ENCODE peak calls at places on chromosomes 3 and 15, in ten cellular contexts. One of them, this sample, is unnamed.

GRCh38 chr3:113136071-113136470 is 75.3 kb upstream of the BOC start:
- DNase-seq in naive thymus-derived CD4-positive, alpha-beta T cell: peak; percentile 5
- DNase-seq in right atrium auricular region: no peak
- DNase-seq in suprapubic skin: no peak
- DNase-seq in CD8-positive, alpha-beta memory T cell: no peak
- DNase-seq in psoas muscle: no peak
- DNase-seq in heart right ventricle: no peak
- DNase-seq in HCT116: peak; percentile 16
- DNase-seq in MM.1S: peak; percentile 33
- DNase-seq in lung: no peak
- DNase-seq in this sample: peak; percentile 56

GRCh38 chr3:64150527-64151238 is 74.6 kb downstream of the PRICKLE2 start:
- DNase-seq in lung: peak; percentile 68
- DNase-seq in heart right ventricle: peak; percentile 65
- DNase-seq in suprapubic skin: no peak
- DNase-seq in naive thymus-derived CD4-positive, alpha-beta T cell: no peak
- DNase-seq in CD8-positive, alpha-beta memory T cell: no peak
- DNase-seq in right atrium auricular region: no peak
- DNase-seq in HCT116: no peak
- DNase-seq in psoas muscle: peak; percentile 17
- DNase-seq in MM.1S: no peak
- DNase-seq in this sample: peak; percentile 51

GRCh38 chr3:47362704-47363103 is 18.1 kb upstream of the PTPN23 start:
- DNase-seq in CD8-positive, alpha-beta memory T cell: no peak
- DNase-seq in heart right ventricle: no peak
- DNase-seq in MM.1S: no peak
- DNase-seq in suprapubic skin: no peak
- DNase-seq in psoas muscle: no peak
- DNase-seq in lung: no peak
- DNase-seq in HCT116: no peak
- DNase-seq in right atrium auricular region: no peak
- DNase-seq in naive thymus-derived CD4-positive, alpha-beta T cell: peak; percentile 13
- DNase-seq in this sample: no peak

GRCh38 chr3:4228295-4228694 is 74.9 kb upstream of the SETMAR start:
- DNase-seq in suprapubic skin: no peak
- DNase-seq in lung: no peak
- DNase-seq in heart right ventricle: no peak
- DNase-seq in MM.1S: no peak
- DNase-seq in right atrium auricular region: no peak
- DNase-seq in naive thymus-derived CD4-positive, alpha-beta T cell: no peak
- DNase-seq in CD8-positive, alpha-beta memory T cell: no peak
- DNase-seq in psoas muscle: no peak
- DNase-seq in HCT116: no peak
- DNase-seq in this sample: no peak

GRCh38 chr3:98110191-98110908 is 20.2 kb upstream of the OR5H1 start:
- DNase-seq in MM.1S: no peak
- DNase-seq in heart right ventricle: no peak
- DNase-seq in CD8-positive, alpha-beta memory T cell: no peak
- DNase-seq in suprapubic skin: no peak
- DNase-seq in psoas muscle: no peak
- DNase-seq in naive thymus-derived CD4-positive, alpha-beta T cell: no peak
- DNase-seq in right atrium auricular region: no peak
- DNase-seq in HCT116: no peak
- DNase-seq in lung: no peak
- DNase-seq in this sample: peak; percentile 75

GRCh38 chr15:57510647-57511046 is 81.1 kb upstream of the MYZAP start:
- DNase-seq in right atrium auricular region: peak; percentile 80
- DNase-seq in CD8-positive, alpha-beta memory T cell: no peak
- DNase-seq in heart right ventricle: peak; percentile 48
- DNase-seq in lung: no peak
- DNase-seq in psoas muscle: no peak
- DNase-seq in suprapubic skin: no peak
- DNase-seq in naive thymus-derived CD4-positive, alpha-beta T cell: no peak
- DNase-seq in MM.1S: no peak
- DNase-seq in HCT116: no peak
- DNase-seq in this sample: no peak

GRCh38 chr15:66997212-66997611 is 68.2 kb upstream of the SMAD3 start:
- DNase-seq in CD8-positive, alpha-beta memory T cell: no peak
- DNase-seq in MM.1S: no peak
- DNase-seq in psoas muscle: no peak
- DNase-seq in right atrium auricular region: no peak
- DNase-seq in heart right ventricle: no peak
- DNase-seq in suprapubic skin: no peak
- DNase-seq in lung: no peak
- DNase-seq in naive thymus-derived CD4-positive, alpha-beta T cell: no peak
- DNase-seq in HCT116: no peak
- DNase-seq in this sample: no peak

GRCh38 chr3:104763007-104763406 is 603.7 kb upstream of the ALCAM start:
- DNase-seq in HCT116: no peak
- DNase-seq in right atrium auricular region: no peak
- DNase-seq in CD8-positive, alpha-beta memory T cell: no peak
- DNase-seq in naive thymus-derived CD4-positive, alpha-beta T cell: no peak
- DNase-seq in heart right ventricle: no peak
- DNase-seq in suprapubic skin: no peak
- DNase-seq in MM.1S: no peak
- DNase-seq in lung: no peak
- DNase-seq in psoas muscle: no peak
- DNase-seq in this sample: peak; percentile 7

GRCh38 chr3:20056727-20057611 is 16.7 kb downstream of the KAT2B start:
- DNase-seq in lung: no peak
- DNase-seq in psoas muscle: no peak
- DNase-seq in MM.1S: no peak
- DNase-seq in heart right ventricle: no peak
- DNase-seq in HCT116: no peak
- DNase-seq in suprapubic skin: no peak
- DNase-seq in CD8-positive, alpha-beta memory T cell: no peak
- DNase-seq in naive thymus-derived CD4-positive, alpha-beta T cell: no peak
- DNase-seq in right atrium auricular region: no peak
- DNase-seq in this sample: no peak

GRCh38 chr3:175526191-175526590 is 667.1 kb downstream of the NAALADL2 start:
- DNase-seq in psoas muscle: no peak
- DNase-seq in HCT116: no peak
- DNase-seq in CD8-positive, alpha-beta memory T cell: no peak
- DNase-seq in MM.1S: no peak
- DNase-seq in lung: no peak
- DNase-seq in right atrium auricular region: no peak
- DNase-seq in naive thymus-derived CD4-positive, alpha-beta T cell: no peak
- DNase-seq in heart right ventricle: no peak
- DNase-seq in suprapubic skin: no peak
- DNase-seq in this sample: peak; percentile 43

GRCh38 chr3:21752749-21753347 is 1.8 kb upstream of the ZNF385D start:
- DNase-seq in HCT116: no peak
- DNase-seq in psoas muscle: no peak
- DNase-seq in MM.1S: peak; percentile 28
- DNase-seq in lung: no peak
- DNase-seq in right atrium auricular region: no peak
- DNase-seq in heart right ventricle: no peak
- DNase-seq in naive thymus-derived CD4-positive, alpha-beta T cell: no peak
- DNase-seq in CD8-positive, alpha-beta memory T cell: no peak
- DNase-seq in suprapubic skin: no peak
- DNase-seq in this sample: peak; percentile 61

GRCh38 chr3:52126036-52126435 is 28.2 kb downstream of the POC1A start:
- DNase-seq in naive thymus-derived CD4-positive, alpha-beta T cell: no peak
- DNase-seq in psoas muscle: peak; percentile 7
- DNase-seq in heart right ventricle: no peak
- DNase-seq in MM.1S: no peak
- DNase-seq in lung: no peak
- DNase-seq in suprapubic skin: no peak
- DNase-seq in CD8-positive, alpha-beta memory T cell: no peak
- DNase-seq in HCT116: no peak
- DNase-seq in right atrium auricular region: no peak
- DNase-seq in this sample: no peak

GRCh38 chr3:45665101-45665572 is 24.1 kb upstream of the SACM1L start:
- DNase-seq in heart right ventricle: no peak
- DNase-seq in CD8-positive, alpha-beta memory T cell: peak; percentile 29
- DNase-seq in psoas muscle: no peak
- DNase-seq in suprapubic skin: no peak
- DNase-seq in right atrium auricular region: no peak
- DNase-seq in naive thymus-derived CD4-positive, alpha-beta T cell: peak; percentile 74
- DNase-seq in HCT116: peak; percentile 68
- DNase-seq in MM.1S: peak; percentile 39
- DNase-seq in lung: no peak
- DNase-seq in this sample: peak; percentile 29

GRCh38 chr3:134652886-134653630 is 2.2 kb upstream of the KY start:
- DNase-seq in lung: no peak
- DNase-seq in CD8-positive, alpha-beta memory T cell: no peak
- DNase-seq in right atrium auricular region: no peak
- DNase-seq in heart right ventricle: no peak
- DNase-seq in psoas muscle: no peak
- DNase-seq in HCT116: no peak
- DNase-seq in suprapubic skin: peak; percentile 32
- DNase-seq in naive thymus-derived CD4-positive, alpha-beta T cell: no peak
- DNase-seq in MM.1S: no peak
- DNase-seq in this sample: no peak

DNA sequence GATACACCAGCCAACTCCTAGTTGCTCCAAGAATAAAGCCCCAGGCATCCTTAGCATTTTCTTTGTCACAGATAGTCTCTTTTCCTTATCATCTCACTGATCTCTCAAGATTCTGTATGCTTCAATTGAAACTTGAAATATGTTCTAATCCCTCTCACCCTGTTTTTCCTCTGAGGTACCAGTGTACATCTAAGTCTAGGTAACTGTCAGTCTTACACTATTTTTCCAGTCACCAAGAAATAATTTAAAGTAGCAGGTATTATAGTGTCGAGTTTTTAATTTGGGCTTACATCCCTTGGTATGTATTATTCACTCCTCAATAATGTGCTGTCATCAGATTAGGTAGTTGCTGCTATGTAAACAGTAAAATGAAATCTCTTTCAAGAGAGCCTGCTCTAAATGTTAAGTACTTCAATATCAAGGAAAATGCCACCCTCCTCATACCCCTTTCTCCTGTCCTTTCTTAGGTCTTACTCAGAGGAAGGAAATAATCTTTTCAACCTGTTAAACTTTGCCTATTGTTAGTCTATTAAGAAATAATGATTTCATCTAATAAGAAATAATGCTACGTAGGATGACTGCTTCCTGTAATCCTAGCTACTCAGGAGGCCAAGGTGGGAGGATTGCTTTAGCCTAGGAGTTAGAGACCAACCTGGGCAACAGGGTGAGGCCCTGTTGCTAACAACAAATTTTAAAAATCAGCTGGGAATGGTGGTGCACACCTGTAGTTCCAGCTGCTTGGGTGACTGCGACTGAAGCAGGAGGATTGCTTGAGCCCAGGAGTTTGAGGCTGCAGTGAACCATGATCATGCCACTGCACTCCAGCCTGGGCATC is 39.8 kb downstream of the TSC22D2 start:
- DNase-seq in heart right ventricle: no peak
- DNase-seq in HCT116: no peak
- DNase-seq in naive thymus-derived CD4-positive, alpha-beta T cell: no peak
- DNase-seq in right atrium auricular region: no peak
- DNase-seq in MM.1S: no peak
- DNase-seq in CD8-positive, alpha-beta memory T cell: no peak
- DNase-seq in lung: no peak
- DNase-seq in psoas muscle: no peak
- DNase-seq in suprapubic skin: no peak
- DNase-seq in this sample: peak; percentile 52
- H3K4me1 ChIP-seq in heart right ventricle: peaks cover 54% of the 10 kb centered on the region
- H3K4me1 ChIP-seq in HCT116: peaks cover 7% of the 10 kb centered on the region
- H3K4me1 ChIP-seq in naive thymus-derived CD4-positive, alpha-beta T cell: peaks cover 4% of the 10 kb centered on the region
- H3K4me1 ChIP-seq in right atrium auricular region: peaks cover 42% of the 10 kb centered on the region
- H3K4me1 ChIP-seq in MM.1S: no peaks in the 10 kb centered on the region
- H3K4me1 ChIP-seq in CD8-positive, alpha-beta memory T cell: peaks cover 4% of the 10 kb centered on the region
- H3K4me1 ChIP-seq in lung: peaks cover 16% of the 10 kb centered on the region
- H3K4me1 ChIP-seq in psoas muscle: peaks cover 36% of the 10 kb centered on the region
- H3K4me1 ChIP-seq in suprapubic skin: peaks cover 27% of the 10 kb centered on the region
- H3K4me1 ChIP-seq in this sample: peaks cover 24% of the 10 kb centered on the region

GRCh38 chr3:6861989-6862879 is 1.3 kb downstream of the GRM7 start:
- DNase-seq in psoas muscle: no peak
- DNase-seq in heart right ventricle: no peak
- DNase-seq in suprapubic skin: no peak
- DNase-seq in CD8-positive, alpha-beta memory T cell: no peak
- DNase-seq in right atrium auricular region: no peak
- DNase-seq in HCT116: no peak
- DNase-seq in naive thymus-derived CD4-positive, alpha-beta T cell: no peak
- DNase-seq in MM.1S: no peak
- DNase-seq in lung: no peak
- DNase-seq in this sample: no peak
- H3K4me3 ChIP-seq in psoas muscle: no peak overlapping the region
- H3K4me3 ChIP-seq in heart right ventricle: no peak overlapping the region
- H3K4me3 ChIP-seq in suprapubic skin: peak overlapping the region; percentile 39
- H3K4me3 ChIP-seq in CD8-positive, alpha-beta memory T cell: no peak overlapping the region
- H3K4me3 ChIP-seq in right atrium auricular region: no peak overlapping the region
- H3K4me3 ChIP-seq in HCT116: no peak overlapping the region
- H3K4me3 ChIP-seq in naive thymus-derived CD4-positive, alpha-beta T cell: no peak overlapping the region
- H3K4me3 ChIP-seq in MM.1S: no peak overlapping the region
- H3K4me3 ChIP-seq in lung: no peak overlapping the region
- H3K4me3 ChIP-seq in this sample: no peak overlapping the region

DNA sequence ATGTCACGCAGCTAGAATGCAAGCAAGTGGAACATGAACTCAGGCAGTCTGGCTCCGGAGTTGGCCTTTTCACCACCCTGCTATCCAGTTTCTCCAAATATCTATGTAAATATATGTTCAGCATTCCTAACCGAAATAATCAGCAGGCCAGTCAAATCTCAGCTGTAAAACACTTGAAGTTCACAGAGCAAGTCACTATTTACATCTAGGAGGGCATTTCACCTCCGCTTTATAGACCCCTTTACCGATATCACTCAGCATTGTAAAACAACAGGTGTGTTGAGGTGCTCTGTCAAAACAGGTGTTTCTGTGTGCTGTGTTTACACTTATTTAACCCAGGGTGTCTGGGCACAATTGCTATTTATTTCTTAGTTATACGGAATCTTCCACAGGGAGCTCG is 12.2 kb upstream of the HES1 start:
- DNase-seq in lung: no peak
- DNase-seq in heart right ventricle: no peak
- DNase-seq in right atrium auricular region: no peak
- DNase-seq in naive thymus-derived CD4-positive, alpha-beta T cell: no peak
- DNase-seq in HCT116: no peak
- DNase-seq in suprapubic skin: no peak
- DNase-seq in MM.1S: no peak
- DNase-seq in CD8-positive, alpha-beta memory T cell: no peak
- DNase-seq in psoas muscle: no peak
- DNase-seq in this sample: no peak
- H3K27me3 ChIP-seq in lung: no peaks in the 10 kb centered on the region
- H3K27me3 ChIP-seq in heart right ventricle: peaks cover 23% of the 10 kb centered on the region
- H3K27me3 ChIP-seq in right atrium auricular region: no peaks in the 10 kb centered on the region
- H3K27me3 ChIP-seq in naive thymus-derived CD4-positive, alpha-beta T cell: no peaks in the 10 kb centered on the region
- H3K27me3 ChIP-seq in HCT116: peaks cover 20% of the 10 kb centered on the region
- H3K27me3 ChIP-seq in suprapubic skin: no peaks in the 10 kb centered on the region
- H3K27me3 ChIP-seq in MM.1S: no peaks in the 10 kb centered on the region
- H3K27me3 ChIP-seq in CD8-positive, alpha-beta memory T cell: no peaks in the 10 kb centered on the region
- H3K27me3 ChIP-seq in psoas muscle: no peaks in the 10 kb centered on the region
- H3K27me3 ChIP-seq in this sample: no peaks in the 10 kb centered on the region

DNA sequence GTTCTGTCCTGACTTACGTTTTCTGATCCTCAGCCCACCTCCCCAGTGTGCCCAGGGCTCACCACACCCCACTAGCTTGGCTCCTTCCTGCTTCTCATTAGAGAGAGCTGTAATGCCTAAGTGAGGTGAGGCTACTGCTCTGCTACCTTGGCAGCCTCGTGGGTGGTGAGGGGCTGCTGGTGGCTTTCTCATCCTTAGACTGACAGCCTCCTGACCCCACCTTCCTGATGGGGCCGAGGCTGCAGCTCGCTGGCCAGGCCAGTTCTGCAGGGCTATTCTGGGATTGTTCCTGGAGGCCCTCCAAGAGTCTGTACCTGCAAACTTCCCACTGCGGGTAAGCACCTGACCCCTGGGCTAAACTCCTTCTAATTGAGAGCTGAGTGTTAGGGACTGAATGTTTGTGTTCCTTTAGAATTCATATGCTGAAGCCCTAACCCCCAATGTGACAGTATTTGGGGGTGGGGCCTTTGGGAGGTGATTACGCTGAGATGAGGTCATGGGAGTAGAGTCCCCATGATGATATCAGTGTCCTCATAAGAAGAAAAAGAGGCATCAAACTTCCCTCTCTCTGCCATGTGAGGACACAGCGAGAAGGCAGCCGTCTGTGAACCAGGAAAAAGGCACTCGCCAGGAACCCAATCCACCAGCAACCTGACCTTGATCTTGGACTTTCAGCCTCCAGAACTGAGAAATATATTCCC is 38.1 kb upstream of the IQSEC1 start:
- DNase-seq in right atrium auricular region: no peak
- DNase-seq in MM.1S: peak; percentile 40
- DNase-seq in heart right ventricle: no peak
- DNase-seq in lung: no peak
- DNase-seq in psoas muscle: no peak
- DNase-seq in HCT116: no peak
- DNase-seq in suprapubic skin: no peak
- DNase-seq in CD8-positive, alpha-beta memory T cell: no peak
- DNase-seq in naive thymus-derived CD4-positive, alpha-beta T cell: peak; percentile 16
- DNase-seq in this sample: no peak
- H3K4me1 ChIP-seq in right atrium auricular region: peaks cover 9% of the 10 kb centered on the region
- H3K4me1 ChIP-seq in MM.1S: peaks cover 19% of the 10 kb centered on the region
- H3K4me1 ChIP-seq in heart right ventricle: no peaks in the 10 kb centered on the region
- H3K4me1 ChIP-seq in lung: no peaks in the 10 kb centered on the region
- H3K4me1 ChIP-seq in psoas muscle: peaks cover 17% of the 10 kb centered on the region
- H3K4me1 ChIP-seq in HCT116: peaks cover 11% of the 10 kb centered on the region
- H3K4me1 ChIP-seq in suprapubic skin: peaks cover 10% of the 10 kb centered on the region
- H3K4me1 ChIP-seq in CD8-positive, alpha-beta memory T cell: peaks cover 12% of the 10 kb centered on the region
- H3K4me1 ChIP-seq in naive thymus-derived CD4-positive, alpha-beta T cell: peaks cover 14% of the 10 kb centered on the region
- H3K4me1 ChIP-seq in this sample: no peaks in the 10 kb centered on the region

This sample was measured in HAP-1.